ENCODE peak calls at places on chromosome 1, in five cellular contexts. One of them, this sample, is unnamed.

GRCh38 chr1:63575340-63575826 is 17.8 kb upstream of the PGM1 start:
- DNase-seq in thoracic aorta: no peak
- DNase-seq in mesendoderm: no peak
- DNase-seq in lower lobe of right lung: no peak
- DNase-seq in brain microvascular endothelial cell: no peak
- DNase-seq in this sample: no peak

GRCh38 chr1:176778056-176778455 is 315.1 kb downstream of the PAPPA2 start:
- DNase-seq in thoracic aorta: no peak
- DNase-seq in mesendoderm: no peak
- DNase-seq in lower lobe of right lung: no peak
- DNase-seq in brain microvascular endothelial cell: no peak
- DNase-seq in this sample: no peak

GRCh38 chr1:39159224-39160036 is 45.1 kb upstream of the MACF1 start:
- DNase-seq in thoracic aorta: no peak
- DNase-seq in mesendoderm: peak; percentile 81
- DNase-seq in lower lobe of right lung: no peak
- DNase-seq in brain microvascular endothelial cell: no peak
- DNase-seq in this sample: no peak

GRCh38 chr1:177629526-177629925 is 340.3 kb downstream of the SEC16B start:
- DNase-seq in thoracic aorta: no peak
- DNase-seq in mesendoderm: no peak
- DNase-seq in lower lobe of right lung: no peak
- DNase-seq in brain microvascular endothelial cell: peak; percentile 18
- DNase-seq in this sample: no peak

GRCh38 chr1:47487826-47488450 is 50.1 kb downstream of the FOXD2 start:
- DNase-seq in thoracic aorta: no peak
- DNase-seq in mesendoderm: no peak
- DNase-seq in lower lobe of right lung: no peak
- DNase-seq in brain microvascular endothelial cell: no peak
- DNase-seq in this sample: no peak

GRCh38 chr1:1033731-1034437 is 14.0 kb downstream of the AGRN start:
- DNase-seq in thoracic aorta: no peak
- DNase-seq in mesendoderm: peak; percentile 47
- DNase-seq in lower lobe of right lung: no peak
- DNase-seq in brain microvascular endothelial cell: no peak
- DNase-seq in this sample: no peak

GRCh38 chr1:66311092-66311491 is 222.9 kb upstream of the SGIP1 start:
- DNase-seq in thoracic aorta: no peak
- DNase-seq in mesendoderm: peak; percentile 27
- DNase-seq in lower lobe of right lung: no peak
- DNase-seq in brain microvascular endothelial cell: no peak
- DNase-seq in this sample: no peak

GRCh38 chr1:61207416-61207815 is 125.1 kb downstream of the NFIA start:
- DNase-seq in thoracic aorta: no peak
- DNase-seq in mesendoderm: no peak
- DNase-seq in lower lobe of right lung: no peak
- DNase-seq in brain microvascular endothelial cell: no peak
- DNase-seq in this sample: no peak

GRCh38 chr1:53294557-53294956 is 33.3 kb downstream of the LRP8 start:
- DNase-seq in thoracic aorta: no peak
- DNase-seq in mesendoderm: no peak
- DNase-seq in lower lobe of right lung: no peak
- DNase-seq in brain microvascular endothelial cell: peak; percentile 46
- DNase-seq in this sample: no peak

GRCh38 chr1:91891969-91892368 is 6.0 kb upstream of the TGFBR3 start:
- DNase-seq in thoracic aorta: no peak
- DNase-seq in mesendoderm: peak; percentile 76
- DNase-seq in lower lobe of right lung: no peak
- DNase-seq in brain microvascular endothelial cell: no peak
- DNase-seq in this sample: no peak

GRCh38 chr1:192810253-192810880 is 1.5 kb downstream of the RGS2 start:
- DNase-seq in thoracic aorta: no peak
- DNase-seq in mesendoderm: peak; percentile 40
- DNase-seq in lower lobe of right lung: no peak
- DNase-seq in brain microvascular endothelial cell: no peak
- DNase-seq in this sample: no peak

GRCh38 chr1:167438171-167439138 is 79.9 kb downstream of the CD247 start:
- DNase-seq in thoracic aorta: no peak
- DNase-seq in mesendoderm: no peak
- DNase-seq in lower lobe of right lung: no peak
- DNase-seq in brain microvascular endothelial cell: no peak
- DNase-seq in this sample: no peak

GRCh38 chr1:175303308-175303707 is 110.7 kb upstream of the KIAA0040 start:
- DNase-seq in thoracic aorta: no peak
- DNase-seq in mesendoderm: no peak
- DNase-seq in lower lobe of right lung: no peak
- DNase-seq in brain microvascular endothelial cell: no peak
- DNase-seq in this sample: no peak

GRCh38 chr1:172328266-172328665 is 92.2 kb upstream of the C1orf105 start:
- DNase-seq in thoracic aorta: no peak
- DNase-seq in mesendoderm: no peak
- DNase-seq in lower lobe of right lung: no peak
- DNase-seq in brain microvascular endothelial cell: no peak
- DNase-seq in this sample: no peak

GRCh38 chr1:115679141-115679611 is 37.4 kb downstream of the VANGL1 start:
- DNase-seq in thoracic aorta: no peak
- DNase-seq in mesendoderm: peak; percentile 66
- DNase-seq in lower lobe of right lung: no peak
- DNase-seq in brain microvascular endothelial cell: peak; percentile 45
- DNase-seq in this sample: no peak

GRCh38 chr1:94015489-94015817 is 105.5 kb downstream of the ABCA4 start:
- DNase-seq in thoracic aorta: no peak
- DNase-seq in mesendoderm: no peak
- DNase-seq in lower lobe of right lung: no peak
- DNase-seq in brain microvascular endothelial cell: no peak
- DNase-seq in this sample: no peak

GRCh38 chr1:45448357-45448756 is 42.6 kb downstream of the TESK2 start:
- DNase-seq in thoracic aorta: no peak
- DNase-seq in mesendoderm: peak; percentile 4
- DNase-seq in lower lobe of right lung: no peak
- DNase-seq in brain microvascular endothelial cell: no peak
- DNase-seq in this sample: no peak

GRCh38 chr1:166379447-166379846 is 212.6 kb upstream of the FAM78B start:
- DNase-seq in thoracic aorta: no peak
- DNase-seq in mesendoderm: peak; percentile 40
- DNase-seq in lower lobe of right lung: no peak
- DNase-seq in brain microvascular endothelial cell: no peak
- DNase-seq in this sample: no peak

GRCh38 chr1:184418955-184419733 is 32.3 kb downstream of the C1orf21 start:
- DNase-seq in thoracic aorta: no peak
- DNase-seq in mesendoderm: no peak
- DNase-seq in lower lobe of right lung: no peak
- DNase-seq in brain microvascular endothelial cell: no peak
- DNase-seq in this sample: no peak

GRCh38 chr1:32431736-32432400 is 33.0 kb upstream of the ZBTB8B start:
- DNase-seq in thoracic aorta: no peak
- DNase-seq in mesendoderm: no peak
- DNase-seq in lower lobe of right lung: no peak
- DNase-seq in brain microvascular endothelial cell: no peak
- DNase-seq in this sample: no peak

GRCh38 chr1:170192535-170192934 is 46.8 kb downstream of the NTMT2 start:
- DNase-seq in thoracic aorta: no peak
- DNase-seq in mesendoderm: no peak
- DNase-seq in lower lobe of right lung: no peak
- DNase-seq in brain microvascular endothelial cell: no peak
- DNase-seq in this sample: no peak

GRCh38 chr1:225657462-225657989 is 4.6 kb upstream of the ENAH start:
- DNase-seq in thoracic aorta: no peak
- DNase-seq in mesendoderm: peak; percentile 63
- DNase-seq in lower lobe of right lung: no peak
- DNase-seq in brain microvascular endothelial cell: peak; percentile 83
- DNase-seq in this sample: no peak

GRCh38 chr1:3819626-3820245 is 23.4 kb upstream of the LRRC47 start:
- DNase-seq in thoracic aorta: no peak
- DNase-seq in mesendoderm: no peak
- DNase-seq in lower lobe of right lung: peak; percentile 8
- DNase-seq in brain microvascular endothelial cell: no peak
- DNase-seq in this sample: no peak

GRCh38 chr1:238589843-238590435 is 699.2 kb upstream of the ZP4 start:
- DNase-seq in thoracic aorta: no peak
- DNase-seq in mesendoderm: no peak
- DNase-seq in lower lobe of right lung: no peak
- DNase-seq in brain microvascular endothelial cell: peak; percentile 85
- DNase-seq in this sample: no peak

GRCh38 chr1:118249641-118250040 is 64.6 kb upstream of the SPAG17 start:
- DNase-seq in thoracic aorta: no peak
- DNase-seq in mesendoderm: no peak
- DNase-seq in lower lobe of right lung: no peak
- DNase-seq in brain microvascular endothelial cell: no peak
- DNase-seq in this sample: no peak

GRCh38 chr1:25561426-25562100 is 18.2 kb downstream of the LDLRAP1 start:
- DNase-seq in thoracic aorta: no peak
- DNase-seq in mesendoderm: no peak
- DNase-seq in lower lobe of right lung: no peak
- DNase-seq in brain microvascular endothelial cell: no peak
- DNase-seq in this sample: no peak

GRCh38 chr1:25559031-25559430 is 15.6 kb downstream of the LDLRAP1 start:
- DNase-seq in thoracic aorta: no peak
- DNase-seq in mesendoderm: no peak
- DNase-seq in lower lobe of right lung: no peak
- DNase-seq in brain microvascular endothelial cell: no peak
- DNase-seq in this sample: no peak

GRCh38 chr1:25562101-25562927 is 18.9 kb downstream of the LDLRAP1 start:
- DNase-seq in thoracic aorta: no peak
- DNase-seq in mesendoderm: no peak
- DNase-seq in lower lobe of right lung: no peak
- DNase-seq in brain microvascular endothelial cell: no peak
- DNase-seq in this sample: no peak

GRCh38 chr1:25560788-25561187 is 17.4 kb downstream of the LDLRAP1 start:
- DNase-seq in thoracic aorta: no peak
- DNase-seq in mesendoderm: no peak
- DNase-seq in lower lobe of right lung: no peak
- DNase-seq in brain microvascular endothelial cell: no peak
- DNase-seq in this sample: no peak

DNA sequence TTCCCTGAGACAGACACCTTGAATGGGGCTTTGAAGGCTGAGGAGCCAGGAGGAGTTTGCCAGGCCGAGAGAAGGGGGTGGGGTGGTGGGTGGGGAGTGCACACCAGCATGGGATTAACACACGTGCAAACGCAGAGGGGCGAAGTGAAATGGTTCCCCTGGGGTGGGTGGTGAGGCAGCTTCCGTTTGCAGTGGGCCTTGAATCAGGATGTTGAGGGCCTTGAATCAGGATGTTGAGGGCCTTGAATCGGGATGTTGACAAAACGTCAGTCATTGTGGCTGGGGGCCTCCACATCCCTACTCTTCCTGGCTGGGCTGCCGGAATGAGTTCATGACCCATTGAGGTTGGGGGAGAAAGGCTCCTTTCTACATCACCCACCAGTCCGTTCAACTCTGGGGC is 16.6 kb downstream of the LDLRAP1 start:
- DNase-seq in thoracic aorta: no peak
- DNase-seq in mesendoderm: no peak
- DNase-seq in lower lobe of right lung: no peak
- DNase-seq in brain microvascular endothelial cell: no peak
- DNase-seq in this sample: no peak
- H3K27ac ChIP-seq in thoracic aorta: no peak overlapping the region
- H3K27ac ChIP-seq in mesendoderm: peak overlapping the region; percentile 13
- H3K27ac ChIP-seq in lower lobe of right lung: peak overlapping the region; percentile 43
- H3K27ac ChIP-seq in brain microvascular endothelial cell: no peak overlapping the region
- H3K27ac ChIP-seq in this sample: peak overlapping the region; percentile 98

DNA sequence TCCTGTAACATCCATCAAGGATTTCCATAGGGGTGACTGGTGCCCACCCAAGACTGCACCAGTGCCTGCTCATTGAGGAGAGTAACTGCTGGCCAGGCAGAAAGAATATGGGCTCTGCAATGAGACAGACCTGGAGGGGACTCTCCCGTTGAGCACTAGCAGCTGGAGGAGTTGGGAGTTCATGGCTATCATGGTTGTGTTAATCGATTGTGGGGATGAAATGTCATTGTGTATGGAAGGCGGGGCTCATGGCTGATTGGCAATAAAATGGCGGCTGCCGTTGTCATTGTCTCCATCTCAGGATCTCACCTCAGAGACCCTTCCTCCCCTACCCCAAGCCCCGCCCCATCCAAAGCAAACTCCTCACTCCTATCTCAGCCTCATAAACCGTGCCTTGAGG is 3.9 kb downstream of the TMEM125 start:
- DNase-seq in thoracic aorta: no peak
- DNase-seq in mesendoderm: no peak
- DNase-seq in lower lobe of right lung: no peak
- DNase-seq in brain microvascular endothelial cell: no peak
- DNase-seq in this sample: no peak
- H3K27ac ChIP-seq in thoracic aorta: no peak overlapping the region
- H3K27ac ChIP-seq in mesendoderm: no peak overlapping the region
- H3K27ac ChIP-seq in lower lobe of right lung: peak overlapping the region; percentile 8
- H3K27ac ChIP-seq in brain microvascular endothelial cell: no peak overlapping the region
- H3K27ac ChIP-seq in this sample: peak overlapping the region; percentile 99

GRCh38 chr1:180156201-180156600 is 1.5 kb downstream of the QSOX1 start:
- DNase-seq in thoracic aorta: no peak
- DNase-seq in mesendoderm: no peak
- DNase-seq in lower lobe of right lung: no peak
- DNase-seq in brain microvascular endothelial cell: no peak
- DNase-seq in this sample: no peak
- H3K27ac ChIP-seq in thoracic aorta: no peak overlapping the region
- H3K27ac ChIP-seq in mesendoderm: no peak overlapping the region
- H3K27ac ChIP-seq in lower lobe of right lung: peak overlapping the region; percentile 94
- H3K27ac ChIP-seq in brain microvascular endothelial cell: peak overlapping the region; percentile 48
- H3K27ac ChIP-seq in this sample: peak overlapping the region; percentile 66

GRCh38 chr1:245389878-245390277 is 235.1 kb downstream of the KIF26B start:
- DNase-seq in thoracic aorta: no peak
- DNase-seq in mesendoderm: no peak
- DNase-seq in lower lobe of right lung: no peak
- DNase-seq in brain microvascular endothelial cell: no peak
- DNase-seq in this sample: no peak
- H3K27ac ChIP-seq in thoracic aorta: no peak overlapping the region
- H3K27ac ChIP-seq in mesendoderm: no peak overlapping the region
- H3K27ac ChIP-seq in lower lobe of right lung: no peak overlapping the region
- H3K27ac ChIP-seq in brain microvascular endothelial cell: no peak overlapping the region
- H3K27ac ChIP-seq in this sample: no peak overlapping the region

This sample was measured in substantia nigra.